ENCODE peak calls at places on chromosomes 12 and 14, in six cellular contexts. K is SIG-M5, C is HFF-Myc, B is AG04450, L is bronchial epithelial cell, Q is lower leg skin. U is an unnamed sample.
A peak's percentile ranks its signal among the peaks of the same experiment; 100 is the strongest.

GRCh38 chr12:79183946-79184345 is 319.4 kb downstream of the SYT1 start:
- DNase-seq in C (no peak), K (no peak), Q (no peak), B (no peak), L (no peak), U (peak; percentile 92)

GRCh38 chr14:86513564-86513963 is 983.6 kb downstream of the FLRT2 start:
- DNase-seq in C (no peak), Q (no peak), B (no peak), L (no peak), K (no peak), U (no peak)

GRCh38 chr14:53023325-53023724 is 72.5 kb upstream of the FERMT2 start:
- DNase-seq in C (no peak), Q (no peak), L (no peak), K (no peak), B (no peak), U (no peak)

GRCh38 chr12:110247340-110248095 is 33.5 kb upstream of the ATP2A2 start:
- DNase-seq in C (no peak), L (peak; percentile 100), B (no peak), K (no peak), Q (peak; percentile 44), U (no peak)

GRCh38 chr12:75725505-75726120 is 214.2 kb upstream of the KRR1 start:
- DNase-seq in C (peak; percentile 71), L (peak; percentile 82), B (no peak), Q (no peak), K (no peak), U (no peak)

GRCh38 chr12:49046129-49046895 is 14.3 kb downstream of the KMT2D start:
- DNase-seq in Q (no peak), C (no peak), B (no peak), L (no peak), K (no peak), U (no peak)

GRCh38 chr12:15677696-15678095 is 111.5 kb downstream of the EPS8 start:
- DNase-seq in K (no peak), L (no peak), C (no peak), B (no peak), Q (no peak), U (no peak)

GRCh38 chr12:14948672-14949071 is 10.3 kb upstream of the ERP27 start:
- DNase-seq in B (peak; percentile 69), K (peak; percentile 95), L (peak; percentile 73), C (peak; percentile 70), Q (peak; percentile 56), U (peak; percentile 96)

GRCh38 chr14:65910108-65910507 is 497.6 kb downstream of the FUT8 start:
- DNase-seq in Q (no peak), C (no peak), K (no peak), B (no peak), L (peak; percentile 59), U (no peak)

GRCh38 chr12:48334807-48335206 is 15.9 kb downstream of the ZNF641 start:
- DNase-seq in L (no peak), C (no peak), K (no peak), Q (no peak), B (no peak), U (no peak)

GRCh38 chr12:120584343-120585149 is 3.3 kb upstream of the POP5 start:
- DNase-seq in Q (no peak), B (no peak), K (no peak), C (no peak), L (no peak), U (no peak)

GRCh38 chr14:89635615-89636014 is 218.6 kb upstream of the FOXN3 start:
- DNase-seq in C (no peak), K (no peak), B (no peak), Q (no peak), L (no peak), U (no peak)

GRCh38 chr12:128077211-128077916 is 189.6 kb upstream of the TMEM132C start:
- DNase-seq in Q (no peak), C (no peak), L (no peak), K (no peak), B (no peak), U (no peak)

GRCh38 chr12:14614704-14615121 is 47.0 kb upstream of the PLBD1 start:
- DNase-seq in L (peak; percentile 66), Q (no peak), B (no peak), C (no peak), K (peak; percentile 96), U (no peak)

GRCh38 chr12:126998747-126999285 is 1268.2 kb upstream of the TMEM132C start:
- DNase-seq in K (no peak), B (no peak), L (peak; percentile 2), C (no peak), Q (no peak), U (no peak)

GRCh38 chr12:103801709-103802585 is 39.1 kb downstream of the NT5DC3 start:
- DNase-seq in B (no peak), K (no peak), Q (no peak), C (no peak), L (peak; percentile 92), U (no peak)

GRCh38 chr12:69922999-69923398 is 98.0 kb downstream of the MYRFL start:
- DNase-seq in L (no peak), C (no peak), K (no peak), B (no peak), Q (no peak), U (no peak)

GRCh38 chr14:56318393-56319115 is 200.3 kb downstream of the PELI2 start:
- DNase-seq in K (no peak), B (no peak), Q (no peak), L (no peak), C (no peak), U (no peak)

GRCh38 chr12:32448581-32448980 is 49.2 kb downstream of the FGD4 start:
- DNase-seq in B (no peak), C (no peak), Q (no peak), L (peak; percentile 60), K (no peak), U (no peak)

GRCh38 chr12:31518680-31519227 is 72.2 kb downstream of the DENND5B start:
- DNase-seq in K (no peak), Q (no peak), B (peak; percentile 99), L (peak; percentile 98), C (peak; percentile 95), U (peak; percentile 97)

GRCh38 chr12:10982244-10982643 is 4.5 kb downstream of the TAS2R50 start:
- DNase-seq in C (no peak), K (no peak), B (no peak), L (no peak), Q (no peak), U (no peak)

GRCh38 chr12:10400829-10401228 is 8.7 kb downstream of the KLRC4 start:
- DNase-seq in L (no peak), K (no peak), Q (no peak), B (no peak), C (no peak), U (no peak)

GRCh38 chr14:52877628-52878027 is 73.2 kb downstream of the FERMT2 start:
- DNase-seq in L (no peak), C (no peak), B (no peak), K (no peak), Q (no peak), U (no peak)

GRCh38 chr14:101839661-101840060 is 78.2 kb downstream of the PPP2R5C start:
- DNase-seq in K (no peak), L (no peak), C (no peak), Q (no peak), B (no peak), U (no peak)

GRCh38 chr14:99667045-99667444 is 17.1 kb upstream of the CYP46A1 start:
- DNase-seq in C (no peak), L (no peak), Q (no peak), K (no peak), B (no peak), U (no peak)

GRCh38 chr12:68932701-68933563 is at the start of gene CPM:
- DNase-seq in L (peak; percentile 49), Q (peak; percentile 47), K (no peak), B (no peak), C (no peak), U (no peak)

GRCh38 chr14:65179918-65180724 is 77.8 kb upstream of the MAX start:
- DNase-seq in B (peak; percentile 65), K (no peak), C (peak; percentile 71), Q (peak; percentile 61), L (peak; percentile 97), U (no peak)

GRCh38 chr14:56212541-56212940 is 94.3 kb downstream of the PELI2 start:
- DNase-seq in C (no peak), K (no peak), B (no peak), Q (no peak), L (no peak), U (no peak)

GRCh38 chr12:116982721-116983502 is 72.2 kb downstream of the FBXW8 start:
- DNase-seq in Q (no peak), B (peak; percentile 78), K (no peak), C (no peak), L (no peak), U (no peak)